ENCODE peak calls at places on chromosomes 1 and 21, in seven cellular contexts. K is HL-60, R is tibial artery, T is left ventricle myocardium inferior, I is AG04450, O is fibroblast of lung, Q is HCT116. P is an unnamed sample. For H3K27me3, the result is how much of the 10 kb centered on the place peaks cover.

GRCh38 chr1:202968895-202969295 is 1.8 kb upstream of the CYB5R1 start:
- DNase-seq in O (peak), Q (peak), K (peak), T (peak), I (no peak), R (peak), P (peak)

GRCh38 chr21:38134084-38134873 is 122.5 kb upstream of the KCNJ15 start:
- DNase-seq in Q (no peak), O (no peak), T (no peak), I (no peak), K (no peak), R (no peak), P (no peak)

GRCh38 chr1:29669912-29670311 is 433.6 kb downstream of the PTPRU start:
- DNase-seq in K (no peak), I (no peak), O (no peak), Q (no peak), R (no peak), T (no peak), P (no peak)

GRCh38 chr1:107625405-107626029 is 339.5 kb downstream of the VAV3 start:
- DNase-seq in T (no peak), O (no peak), Q (no peak), R (no peak), I (no peak), K (no peak), P (no peak)

GRCh38 chr1:93346472-93346991 is 825 bp downstream of the DR1 start:
- DNase-seq in Q (no peak), O (peak), T (no peak), I (no peak), K (no peak), R (peak), P (peak)

GRCh38 chr1:27044613-27045091 is 32.0 kb upstream of the TENT5B start:
- DNase-seq in O (peak), T (peak), I (peak), K (peak), R (peak), Q (peak), P (peak)

GRCh38 chr1:41739061-41739955 is 179.4 kb downstream of the HIVEP3 start:
- DNase-seq in Q (no peak), T (peak), R (peak), K (peak), O (no peak), I (peak), P (peak)

GRCh38 chr1:67482733-67483482 is 52.7 kb upstream of the SERBP1 start:
- DNase-seq in T (no peak), R (no peak), O (no peak), K (no peak), I (no peak), Q (no peak), P (no peak)

GRCh38 chr1:72111662-72112061 is 170.7 kb downstream of the NEGR1 start:
- DNase-seq in Q (no peak), O (no peak), T (no peak), I (no peak), K (no peak), R (no peak), P (no peak)

GRCh38 chr1:190453550-190453949 is 24.1 kb downstream of the BRINP3 start:
- DNase-seq in K (no peak), I (no peak), Q (no peak), O (no peak), T (no peak), R (no peak), P (no peak)

GRCh38 chr1:157157481-157158190 is 19.4 kb upstream of the ETV3 start:
- DNase-seq in Q (no peak), R (no peak), T (no peak), K (no peak), I (no peak), O (peak), P (no peak)

DNA sequence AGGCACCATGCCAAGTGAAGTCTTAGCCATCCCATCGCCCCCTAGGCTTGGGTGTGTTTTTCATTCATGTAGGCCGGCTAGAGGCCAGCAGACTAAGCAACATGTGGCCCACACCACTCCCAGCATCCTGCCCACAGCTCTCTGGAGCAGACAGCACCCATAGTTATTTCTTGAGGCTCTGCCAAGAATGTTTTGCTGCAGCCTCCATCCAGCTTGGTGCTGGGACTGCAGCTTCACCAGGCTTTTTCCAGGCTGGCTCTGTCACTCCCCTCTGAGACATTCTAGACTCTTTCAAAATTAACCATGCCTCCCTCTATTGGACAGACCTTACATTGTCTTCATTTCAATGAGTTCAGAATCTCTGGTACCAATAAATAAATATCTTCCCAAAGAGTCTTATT is 104.2 kb downstream of the DUSP10 start:
- DNase-seq in R (no peak), I (no peak), O (peak), T (peak), K (no peak), Q (no peak), P (no peak)
- TF ChIP-seq CTCF in R (no peak), I (peak), O (no peak), T (peak), K (no peak), Q (no peak), P (no peak)

GRCh38 chr1:231159963-231160761 is 1.7 kb upstream of the TRIM67 start:
- DNase-seq in O (no peak), T (no peak), I (no peak), R (no peak), K (no peak), Q (no peak), P (no peak)
- H3K4me3 ChIP-seq in O (no peak), T (no peak), I (no peak), R (no peak), K (no peak), Q (no peak), P (no peak)

GRCh38 chr21:27820342-27820741 is 853.5 kb upstream of the ADAMTS5 start:
- DNase-seq in T (no peak), K (no peak), Q (no peak), O (no peak), I (no peak), R (no peak), P (no peak)
- H3K27me3 ChIP-seq in T (under half), K (under half), Q (under half), O (under half), I (under half), R (under half), P (under half)

GRCh38 chr21:42233067-42233981 is 14.4 kb downstream of the ABCG1 start:
- DNase-seq in R (peak), K (peak), T (peak), Q (no peak), O (no peak), I (no peak), P (peak)
- TF ChIP-seq CTCF in R (no peak), K (no peak), T (peak), Q (no peak), O (peak), I (peak), P (peak)

GRCh38 chr1:32178380-32179192 is 889 bp upstream of the TXLNA start:
- DNase-seq in Q (no peak), K (peak), T (no peak), R (no peak), I (no peak), O (no peak), P (no peak)
- H3K4me3 ChIP-seq in Q (peak), K (no peak), T (peak), R (peak), I (no peak), O (no peak), P (peak)

DNA sequence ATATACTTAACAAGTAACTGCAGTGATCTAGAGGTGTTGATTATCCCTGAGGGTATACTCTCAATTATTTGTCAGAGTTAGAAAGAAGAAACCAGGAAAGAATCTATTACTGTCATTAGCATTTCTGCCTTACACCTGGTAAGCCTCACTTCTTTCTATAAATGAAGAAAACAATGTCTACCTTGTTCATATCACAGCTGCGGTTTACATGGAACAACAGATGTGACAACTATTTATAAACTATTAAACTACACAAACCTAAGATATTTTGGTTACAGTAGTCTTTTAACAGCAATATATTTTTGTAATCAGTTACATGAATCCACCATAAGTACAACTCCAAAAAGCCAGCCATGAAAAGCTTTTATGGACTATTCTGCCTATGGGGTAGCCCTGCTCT is 40.7 kb downstream of the GON4L start:
- DNase-seq in O (no peak), I (no peak), R (no peak), Q (no peak), T (no peak), K (no peak), P (no peak)
- H3K27me3 ChIP-seq in O (under half), I (under half), R (under half), Q (under half), T (under half), K (under half), P (under half)

P was measured in GM06990.